ENCODE peak calls at places on chromosomes 3 and 15, in seven cellular contexts. One of them, this sample, is unnamed.

GRCh38 chr15:98823012-98823458 is 174.7 kb downstream of the IGF1R start:
- DNase-seq in ovary: no peak
- DNase-seq in HS-5: peak
- DNase-seq in AG04450: peak
- DNase-seq in AG08395: peak
- DNase-seq in germinal center: no peak
- DNase-seq in fibroblast of mammary gland: peak
- DNase-seq in this sample: no peak

GRCh38 chr3:160265088-160265487 is 39.9 kb downstream of the C3orf80 start:
- DNase-seq in ovary: no peak
- DNase-seq in HS-5: no peak
- DNase-seq in AG04450: no peak
- DNase-seq in AG08395: no peak
- DNase-seq in germinal center: no peak
- DNase-seq in fibroblast of mammary gland: no peak
- DNase-seq in this sample: no peak

GRCh38 chr3:184560992-184561328 is 625 bp upstream of the EPHB3 start:
- DNase-seq in ovary: no peak
- DNase-seq in HS-5: no peak
- DNase-seq in AG04450: peak
- DNase-seq in AG08395: peak
- DNase-seq in germinal center: no peak
- DNase-seq in fibroblast of mammary gland: no peak
- DNase-seq in this sample: no peak

GRCh38 chr3:112519424-112520001 is 20.2 kb upstream of the BTLA start:
- DNase-seq in ovary: peak
- DNase-seq in HS-5: peak
- DNase-seq in AG04450: peak
- DNase-seq in AG08395: peak
- DNase-seq in germinal center: peak
- DNase-seq in fibroblast of mammary gland: peak
- DNase-seq in this sample: peak

GRCh38 chr3:47089605-47090004 is 74.3 kb downstream of the SETD2 start:
- DNase-seq in ovary: no peak
- DNase-seq in HS-5: no peak
- DNase-seq in AG04450: no peak
- DNase-seq in AG08395: no peak
- DNase-seq in germinal center: no peak
- DNase-seq in fibroblast of mammary gland: no peak
- DNase-seq in this sample: no peak

GRCh38 chr3:64687781-64688515 is at the start of gene ADAMTS9:
- DNase-seq in ovary: peak
- DNase-seq in HS-5: peak
- DNase-seq in AG04450: no peak
- DNase-seq in AG08395: peak
- DNase-seq in germinal center: no peak
- DNase-seq in fibroblast of mammary gland: peak
- DNase-seq in this sample: peak

GRCh38 chr3:105022813-105023212 is 343.9 kb upstream of the ALCAM start:
- DNase-seq in ovary: no peak
- DNase-seq in HS-5: no peak
- DNase-seq in AG04450: no peak
- DNase-seq in AG08395: no peak
- DNase-seq in germinal center: no peak
- DNase-seq in fibroblast of mammary gland: no peak
- DNase-seq in this sample: no peak

GRCh38 chr3:48015451-48016182 is 599 bp downstream of the MAP4 start:
- DNase-seq in ovary: no peak
- DNase-seq in HS-5: no peak
- DNase-seq in AG04450: no peak
- DNase-seq in AG08395: no peak
- DNase-seq in germinal center: no peak
- DNase-seq in fibroblast of mammary gland: no peak
- DNase-seq in this sample: no peak

GRCh38 chr15:69587731-69588130 is 135.1 kb downstream of the RPLP1 start:
- DNase-seq in ovary: no peak
- DNase-seq in HS-5: no peak
- DNase-seq in AG04450: no peak
- DNase-seq in AG08395: no peak
- DNase-seq in germinal center: no peak
- DNase-seq in fibroblast of mammary gland: no peak
- DNase-seq in this sample: no peak

GRCh38 chr3:171108066-171108465 is 81.5 kb upstream of the SLC2A2 start:
- DNase-seq in ovary: no peak
- DNase-seq in HS-5: peak
- DNase-seq in AG04450: no peak
- DNase-seq in AG08395: peak
- DNase-seq in germinal center: no peak
- DNase-seq in fibroblast of mammary gland: peak
- DNase-seq in this sample: no peak

GRCh38 chr15:99895956-99896311 is 162.7 kb upstream of the LYSMD4 start:
- DNase-seq in ovary: no peak
- DNase-seq in HS-5: no peak
- DNase-seq in AG04450: no peak
- DNase-seq in AG08395: no peak
- DNase-seq in germinal center: no peak
- DNase-seq in fibroblast of mammary gland: no peak
- DNase-seq in this sample: no peak

GRCh38 chr3:141485578-141486415 is 1.0 kb upstream of the RASA2 start:
- DNase-seq in ovary: no peak
- DNase-seq in HS-5: peak
- DNase-seq in AG04450: no peak
- DNase-seq in AG08395: peak
- DNase-seq in germinal center: peak
- DNase-seq in fibroblast of mammary gland: peak
- DNase-seq in this sample: no peak

GRCh38 chr3:150084128-150084527 is 113.4 kb upstream of the PFN2 start:
- DNase-seq in ovary: no peak
- DNase-seq in HS-5: no peak
- DNase-seq in AG04450: no peak
- DNase-seq in AG08395: no peak
- DNase-seq in germinal center: no peak
- DNase-seq in fibroblast of mammary gland: no peak
- DNase-seq in this sample: no peak

GRCh38 chr3:163523375-163523774 is 1554.9 kb downstream of the SI start:
- DNase-seq in ovary: no peak
- DNase-seq in HS-5: no peak
- DNase-seq in AG04450: no peak
- DNase-seq in AG08395: no peak
- DNase-seq in germinal center: no peak
- DNase-seq in fibroblast of mammary gland: no peak
- DNase-seq in this sample: no peak

GRCh38 chr15:43514241-43515057 is 3.0 kb upstream of the MAP1A start:
- DNase-seq in ovary: no peak
- DNase-seq in HS-5: no peak
- DNase-seq in AG04450: no peak
- DNase-seq in AG08395: no peak
- DNase-seq in germinal center: no peak
- DNase-seq in fibroblast of mammary gland: peak
- DNase-seq in this sample: peak

GRCh38 chr3:120071259-120071658 is 23.0 kb downstream of the GSK3B start:
- DNase-seq in ovary: no peak
- DNase-seq in HS-5: no peak
- DNase-seq in AG04450: no peak
- DNase-seq in AG08395: no peak
- DNase-seq in germinal center: no peak
- DNase-seq in fibroblast of mammary gland: no peak
- DNase-seq in this sample: no peak

GRCh38 chr15:90001062-90001682 is at the start of gene ZNF710:
- DNase-seq in ovary: peak
- DNase-seq in HS-5: no peak
- DNase-seq in AG04450: no peak
- DNase-seq in AG08395: peak
- DNase-seq in germinal center: peak
- DNase-seq in fibroblast of mammary gland: peak
- DNase-seq in this sample: peak

GRCh38 chr15:38130739-38131498 is 121.7 kb upstream of the SPRED1 start:
- DNase-seq in ovary: peak
- DNase-seq in HS-5: peak
- DNase-seq in AG04450: peak
- DNase-seq in AG08395: peak
- DNase-seq in germinal center: no peak
- DNase-seq in fibroblast of mammary gland: peak
- DNase-seq in this sample: peak

GRCh38 chr3:40681658-40682055 is 156.9 kb downstream of the ZNF621 start:
- DNase-seq in ovary: no peak
- DNase-seq in HS-5: no peak
- DNase-seq in AG04450: no peak
- DNase-seq in AG08395: no peak
- DNase-seq in germinal center: no peak
- DNase-seq in fibroblast of mammary gland: peak
- DNase-seq in this sample: no peak

GRCh38 chr3:88988906-88989305 is 118.5 kb upstream of the EPHA3 start:
- DNase-seq in ovary: no peak
- DNase-seq in HS-5: no peak
- DNase-seq in AG04450: no peak
- DNase-seq in AG08395: no peak
- DNase-seq in germinal center: no peak
- DNase-seq in fibroblast of mammary gland: no peak
- DNase-seq in this sample: no peak

GRCh38 chr3:9951962-9952805 is at the start of gene PRRT3:
- DNase-seq in ovary: no peak
- DNase-seq in HS-5: no peak
- DNase-seq in AG04450: no peak
- DNase-seq in AG08395: peak
- DNase-seq in germinal center: peak
- DNase-seq in fibroblast of mammary gland: peak
- DNase-seq in this sample: peak

GRCh38 chr3:194325424-194326165 is 25.5 kb downstream of the CPN2 start:
- DNase-seq in ovary: no peak
- DNase-seq in HS-5: no peak
- DNase-seq in AG04450: no peak
- DNase-seq in AG08395: no peak
- DNase-seq in germinal center: no peak
- DNase-seq in fibroblast of mammary gland: no peak
- DNase-seq in this sample: no peak

GRCh38 chr15:65829150-65829764 is 37.2 kb upstream of the DENND4A start:
- DNase-seq in ovary: no peak
- DNase-seq in HS-5: no peak
- DNase-seq in AG04450: no peak
- DNase-seq in AG08395: no peak
- DNase-seq in germinal center: peak
- DNase-seq in fibroblast of mammary gland: peak
- DNase-seq in this sample: no peak